ENCODE peak calls at places on chromosomes 16 and 17, in seven cellular contexts. C is progenitor cell of endocrine pancreas; M is fibroblast of lung; V is sciatic nerve; L is nucleus accumbens; U is esophagus muscularis mucosa; N is stimulated activated CD4-positive, alpha-beta T cell treated with anti-CD3 and anti-CD28 coated beads, Interleukin-1b, Interleukin-23, amount 100 ng/mL, for 24 hours. E is an unnamed sample.

GRCh38 chr17:44205962-44206824 is 6.5 kb upstream of the ATXN7L3 start:
- DNase-seq in L (no peak), V (no peak), U (no peak), N (no peak), M (no peak), C (no peak), E (no peak)

GRCh38 chr16:84396537-84397008 is 28.2 kb downstream of the ATP2C2 start:
- DNase-seq in U (no peak), C (no peak), N (no peak), L (no peak), M (no peak), V (no peak), E (peak)

GRCh38 chr16:31888735-31889134 is 15.1 kb downstream of the ZNF267 start:
- DNase-seq in L (no peak), C (no peak), M (no peak), V (no peak), U (no peak), N (no peak), E (no peak)

GRCh38 chr17:61389670-61390478 is 9.8 kb upstream of the TBX2 start:
- DNase-seq in L (no peak), V (no peak), N (peak), M (peak), C (no peak), U (no peak), E (peak)

GRCh38 chr16:72018470-72018869 is 9.9 kb downstream of the DHODH start:
- DNase-seq in U (no peak), C (no peak), M (no peak), V (no peak), L (no peak), N (no peak), E (no peak)

GRCh38 chr16:72013389-72013788 is 4.8 kb downstream of the DHODH start:
- DNase-seq in N (no peak), M (no peak), L (no peak), V (no peak), C (no peak), U (no peak), E (peak)

GRCh38 chr16:57185446-57185944 is 344 bp downstream of the PSME3IP1 start:
- DNase-seq in N (no peak), L (no peak), C (no peak), M (peak), U (no peak), V (peak), E (no peak)

GRCh38 chr17:73482251-73482661 is 162.0 kb downstream of the SDK2 start:
- DNase-seq in U (no peak), M (no peak), C (no peak), V (no peak), N (no peak), L (no peak), E (no peak)

GRCh38 chr16:19704321-19705130 is 13.5 kb downstream of the KNOP1 start:
- DNase-seq in L (no peak), N (no peak), V (peak), C (no peak), U (no peak), M (peak), E (no peak)

GRCh38 chr16:28163699-28164584 is 47.8 kb downstream of the XPO6 start:
- DNase-seq in V (no peak), L (no peak), C (no peak), M (peak), N (no peak), U (no peak), E (no peak)

GRCh38 chr16:28587386-28587785 is 9.5 kb downstream of the SULT1A2 start:
- DNase-seq in U (no peak), L (no peak), V (no peak), M (no peak), C (no peak), N (no peak), E (no peak)

GRCh38 chr16:2704166-2704982 is 15.7 kb downstream of the PRSS27 start:
- DNase-seq in C (no peak), M (no peak), V (no peak), N (no peak), U (no peak), L (no peak), E (no peak)

GRCh38 chr16:86865866-86866675 is 287.7 kb downstream of the FOXL1 start:
- DNase-seq in U (no peak), N (no peak), L (no peak), M (peak), V (no peak), C (no peak), E (peak)

GRCh38 chr17:47684535-47685193 is 9.3 kb upstream of the TBKBP1 start:
- DNase-seq in N (no peak), U (no peak), V (no peak), C (no peak), L (no peak), M (no peak), E (no peak)

GRCh38 chr16:89407282-89407924 is 83.0 kb downstream of the ANKRD11 start:
- DNase-seq in V (no peak), C (no peak), U (no peak), M (no peak), L (no peak), N (no peak), E (no peak)

GRCh38 chr16:88013091-88013609 is 61.9 kb downstream of the BANP start:
- DNase-seq in M (no peak), L (no peak), U (no peak), V (peak), C (no peak), N (no peak), E (no peak)

GRCh38 chr16:30949655-30950515 is 1.0 kb downstream of the ORAI3 start:
- DNase-seq in N (no peak), C (no peak), U (peak), L (no peak), V (peak), M (peak), E (peak)

GRCh38 chr17:29073045-29073444 is 30.1 kb downstream of the PIPOX start:
- DNase-seq in C (no peak), N (no peak), M (no peak), U (no peak), L (no peak), V (no peak), E (no peak)

GRCh38 chr16:61617214-61617783 is 418.9 kb downstream of the CDH8 start:
- DNase-seq in C (no peak), V (no peak), M (no peak), L (no peak), N (no peak), U (no peak), E (no peak)

GRCh38 chr16:85465328-85466307 is 147.5 kb upstream of the GSE1 start:
- DNase-seq in N (no peak), U (no peak), V (no peak), L (no peak), C (no peak), M (peak), E (no peak)

E was measured in upper lobe of right lung.